ENCODE peak calls at places on chromosomes 3 and 15, in eight cellular contexts. One of them, this sample, is unnamed.

GRCh38 chr15:101323793-101324505 is 28.9 kb upstream of the SNRPA1 start:
- DNase-seq in T-helper 9 cell: no peak
- DNase-seq in ACHN: no peak
- DNase-seq in nucleus accumbens: no peak
- DNase-seq in DMS79: no peak
- DNase-seq in cardiac septum: no peak
- DNase-seq in GM12892: no peak
- DNase-seq in AG09319: no peak
- DNase-seq in this sample: no peak

GRCh38 chr15:83978588-83978987 is 257.0 kb upstream of the GOLGA6L4 start:
- DNase-seq in T-helper 9 cell: no peak
- DNase-seq in ACHN: no peak
- DNase-seq in nucleus accumbens: no peak
- DNase-seq in DMS79: no peak
- DNase-seq in cardiac septum: no peak
- DNase-seq in GM12892: no peak
- DNase-seq in AG09319: no peak
- DNase-seq in this sample: no peak

GRCh38 chr15:90594297-90594696 is 64.6 kb downstream of the CRTC3 start:
- DNase-seq in T-helper 9 cell: peak; percentile 60
- DNase-seq in ACHN: no peak
- DNase-seq in nucleus accumbens: peak; percentile 23
- DNase-seq in DMS79: no peak
- DNase-seq in cardiac septum: peak; percentile 92
- DNase-seq in GM12892: peak; percentile 36
- DNase-seq in AG09319: no peak
- DNase-seq in this sample: peak; percentile 92

GRCh38 chr3:178663572-178663971 is 127.3 kb downstream of the KCNMB2 start:
- DNase-seq in T-helper 9 cell: no peak
- DNase-seq in ACHN: no peak
- DNase-seq in nucleus accumbens: no peak
- DNase-seq in DMS79: no peak
- DNase-seq in cardiac septum: no peak
- DNase-seq in GM12892: no peak
- DNase-seq in AG09319: no peak
- DNase-seq in this sample: no peak

GRCh38 chr15:94206463-94207167 is 24.7 kb upstream of the MCTP2 start:
- DNase-seq in T-helper 9 cell: no peak
- DNase-seq in ACHN: no peak
- DNase-seq in nucleus accumbens: no peak
- DNase-seq in DMS79: no peak
- DNase-seq in cardiac septum: no peak
- DNase-seq in GM12892: no peak
- DNase-seq in AG09319: peak; percentile 24
- DNase-seq in this sample: no peak

GRCh38 chr3:172082269-172082668 is 42.9 kb downstream of the FNDC3B start:
- DNase-seq in T-helper 9 cell: no peak
- DNase-seq in ACHN: no peak
- DNase-seq in nucleus accumbens: no peak
- DNase-seq in DMS79: no peak
- DNase-seq in cardiac septum: no peak
- DNase-seq in GM12892: no peak
- DNase-seq in AG09319: peak; percentile 90
- DNase-seq in this sample: no peak

GRCh38 chr15:69318033-69318432 is 19.3 kb downstream of the PAQR5 start:
- DNase-seq in T-helper 9 cell: no peak
- DNase-seq in ACHN: no peak
- DNase-seq in nucleus accumbens: no peak
- DNase-seq in DMS79: no peak
- DNase-seq in cardiac septum: no peak
- DNase-seq in GM12892: no peak
- DNase-seq in AG09319: no peak
- DNase-seq in this sample: no peak

GRCh38 chr3:52536369-52537164 is at the start of gene UQCC5:
- DNase-seq in T-helper 9 cell: peak; percentile 90
- DNase-seq in ACHN: peak; percentile 97
- DNase-seq in nucleus accumbens: peak; percentile 97
- DNase-seq in DMS79: peak; percentile 75
- DNase-seq in cardiac septum: peak; percentile 98
- DNase-seq in GM12892: peak; percentile 96
- DNase-seq in AG09319: peak; percentile 94
- DNase-seq in this sample: peak; percentile 99

GRCh38 chr3:185162634-185163033 is 9.8 kb upstream of the C3orf70 start:
- DNase-seq in T-helper 9 cell: no peak
- DNase-seq in ACHN: no peak
- DNase-seq in nucleus accumbens: no peak
- DNase-seq in DMS79: no peak
- DNase-seq in cardiac septum: no peak
- DNase-seq in GM12892: no peak
- DNase-seq in AG09319: no peak
- DNase-seq in this sample: no peak

GRCh38 chr3:41575754-41576153 is 376.4 kb downstream of the CTNNB1 start:
- DNase-seq in T-helper 9 cell: no peak
- DNase-seq in ACHN: no peak
- DNase-seq in nucleus accumbens: no peak
- DNase-seq in DMS79: no peak
- DNase-seq in cardiac septum: no peak
- DNase-seq in GM12892: no peak
- DNase-seq in AG09319: no peak
- DNase-seq in this sample: no peak

GRCh38 chr3:52773361-52774065 is 2.8 kb upstream of the NEK4 start:
- DNase-seq in T-helper 9 cell: no peak
- DNase-seq in ACHN: no peak
- DNase-seq in nucleus accumbens: no peak
- DNase-seq in DMS79: no peak
- DNase-seq in cardiac septum: peak; percentile 31
- DNase-seq in GM12892: no peak
- DNase-seq in AG09319: no peak
- DNase-seq in this sample: peak; percentile 60

GRCh38 chr15:60528530-60528929 is 49.6 kb upstream of the ICE2 start:
- DNase-seq in T-helper 9 cell: no peak
- DNase-seq in ACHN: no peak
- DNase-seq in nucleus accumbens: no peak
- DNase-seq in DMS79: no peak
- DNase-seq in cardiac septum: no peak
- DNase-seq in GM12892: no peak
- DNase-seq in AG09319: no peak
- DNase-seq in this sample: no peak